ENCODE peak calls at places on chromosomes 5 and 9, in nine cellular contexts. M is fibroblast of lung; D is CD8-positive, alpha-beta T cell; R is esophagus squamous epithelium; T is dorsolateral prefrontal cortex; H is lower lobe of right lung; G is GM12878; X is left lung; J is cardiac muscle cell. E is an unnamed sample.

GRCh38 chr9:137972988-137973470 is 95.4 kb downstream of the CACNA1B start:
- DNase-seq in M (no peak), D (no peak), R (no peak), T (no peak), H (peak; percentile 30), G (no peak), X (no peak), J (no peak), E (no peak)

GRCh38 chr9:124873664-124874063 is 11.7 kb downstream of the ARPC5L start:
- DNase-seq in M (no peak), D (no peak), R (no peak), T (peak; percentile 71), H (no peak), G (no peak), X (no peak), J (no peak), E (no peak)

GRCh38 chr9:35688558-35689350 is 971 bp downstream of the TPM2 start:
- DNase-seq in M (peak; percentile 86), D (no peak), R (no peak), T (no peak), H (no peak), G (no peak), X (no peak), J (no peak), E (no peak)

GRCh38 chr5:69432412-69433206 is 17.7 kb downstream of the MARVELD2 start:
- DNase-seq in M (no peak), D (no peak), R (no peak), T (no peak), H (no peak), G (peak; percentile 64), X (no peak), J (no peak), E (no peak)

GRCh38 chr9:6268830-6269397 is 53.3 kb downstream of the IL33 start:
- DNase-seq in M (no peak), D (no peak), R (no peak), T (no peak), H (no peak), G (no peak), X (no peak), J (no peak), E (no peak)

GRCh38 chr9:16202913-16203734 is 650.3 kb downstream of the CCDC171 start:
- DNase-seq in M (peak; percentile 98), D (no peak), R (no peak), T (no peak), H (no peak), G (no peak), X (no peak), J (no peak), E (no peak)

GRCh38 chr9:93473411-93473810 is 20.0 kb upstream of the FAM120AOS start:
- DNase-seq in M (peak; percentile 17), D (no peak), R (no peak), T (no peak), H (no peak), G (no peak), X (no peak), J (no peak), E (no peak)

GRCh38 chr9:27545471-27545870 is 15.9 kb upstream of the MOB3B start:
- DNase-seq in M (no peak), D (no peak), R (no peak), T (no peak), H (no peak), G (no peak), X (no peak), J (no peak), E (no peak)

GRCh38 chr5:38417658-38418017 is 138.8 kb downstream of the LIFR start:
- DNase-seq in M (no peak), D (no peak), R (no peak), T (no peak), H (no peak), G (no peak), X (no peak), J (no peak), E (no peak)

GRCh38 chr5:142819816-142820215 is 49.6 kb downstream of the ARHGAP26 start:
- DNase-seq in M (no peak), D (no peak), R (no peak), T (no peak), H (no peak), G (no peak), X (no peak), J (no peak), E (no peak)

DNA sequence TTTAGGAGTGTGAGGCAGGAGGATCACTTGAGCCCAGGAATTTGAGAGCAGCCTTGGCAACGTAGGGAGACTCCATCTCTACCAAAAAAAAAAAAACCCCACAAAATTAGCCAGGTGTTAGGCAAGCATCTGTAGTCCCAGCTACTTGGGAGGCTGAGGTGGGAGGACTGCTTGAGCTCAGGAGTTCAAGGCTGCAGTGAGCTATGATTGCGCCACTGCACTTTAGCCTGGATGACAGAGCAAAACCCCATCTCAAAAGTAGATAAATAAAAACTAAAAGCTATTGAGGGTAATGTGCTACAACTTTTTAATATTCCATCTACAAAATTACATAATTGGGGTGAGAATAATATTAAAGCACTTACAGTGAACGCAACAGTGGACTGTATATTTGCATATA is 5.9 kb downstream of the BDP1 start:
- DNase-seq in M (no peak), D (no peak), R (no peak), T (no peak), H (no peak), G (no peak), X (no peak), J (no peak), E (no peak)
- H3K27ac ChIP-seq in M (no peak overlapping the region), D (no peak overlapping the region), R (no peak overlapping the region), T (no peak overlapping the region), H (no peak overlapping the region), G (no peak overlapping the region), X (no peak overlapping the region), J (no peak overlapping the region), E (no peak overlapping the region)

DNA sequence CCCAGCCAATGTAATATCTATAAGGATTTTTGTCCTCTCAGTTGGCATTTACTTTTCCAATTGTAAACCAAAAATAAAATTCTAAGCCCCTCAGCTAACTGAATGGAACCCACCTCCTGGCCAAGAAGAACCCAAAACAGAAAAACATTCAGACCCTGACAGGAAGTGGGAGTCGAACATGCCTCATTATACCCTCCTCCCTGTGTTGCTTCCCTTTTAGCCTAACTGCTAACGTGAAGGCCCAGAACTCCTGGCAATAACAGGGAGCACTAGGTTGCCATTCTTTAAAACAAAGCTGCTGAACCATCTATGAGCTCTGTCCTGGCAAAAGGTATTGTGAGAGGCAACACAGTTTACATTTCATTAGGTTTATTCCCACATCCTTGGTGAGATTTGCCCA is 481.4 kb downstream of the CHSY3 start:
- DNase-seq in M (no peak), D (no peak), R (no peak), T (no peak), H (no peak), G (no peak), X (no peak), J (no peak), E (no peak)
- H3K27ac ChIP-seq in M (no peak overlapping the region), D (no peak overlapping the region), R (no peak overlapping the region), T (no peak overlapping the region), H (no peak overlapping the region), G (no peak overlapping the region), X (no peak overlapping the region), J (no peak overlapping the region), E (no peak overlapping the region)

GRCh38 chr9:68907910-68908309 is 106.0 kb downstream of the PRKACG start:
- DNase-seq in M (no peak), D (no peak), R (no peak), T (no peak), H (no peak), G (no peak), X (no peak), J (no peak), E (no peak)

GRCh38 chr9:68912561-68912960 is 101.4 kb downstream of the PRKACG start:
- DNase-seq in M (no peak), D (no peak), R (no peak), T (no peak), H (no peak), G (no peak), X (no peak), J (no peak), E (no peak)

GRCh38 chr9:68914751-68915150 is 99.2 kb downstream of the PRKACG start:
- DNase-seq in M (no peak), D (no peak), R (no peak), T (no peak), H (no peak), G (no peak), X (no peak), J (no peak), E (no peak)

GRCh38 chr9:68913054-68913453 is 100.9 kb downstream of the PRKACG start:
- DNase-seq in M (no peak), D (no peak), R (no peak), T (no peak), H (no peak), G (no peak), X (no peak), J (no peak), E (no peak)
- H3K27ac ChIP-seq in M (no peak overlapping the region), D (no peak overlapping the region), R (no peak overlapping the region), T (no peak overlapping the region), H (no peak overlapping the region), G (no peak overlapping the region), X (no peak overlapping the region), J (no peak overlapping the region), E (no peak overlapping the region)

GRCh38 chr9:17739022-17739421 is 160.2 kb downstream of the SH3GL2 start:
- DNase-seq in M (no peak), D (no peak), R (no peak), T (no peak), H (no peak), G (no peak), X (no peak), J (no peak), E (no peak)
- H3K27ac ChIP-seq in M (no peak overlapping the region), D (no peak overlapping the region), R (no peak overlapping the region), T (no peak overlapping the region), H (no peak overlapping the region), G (no peak overlapping the region), X (no peak overlapping the region), J (no peak overlapping the region), E (no peak overlapping the region)

DNA sequence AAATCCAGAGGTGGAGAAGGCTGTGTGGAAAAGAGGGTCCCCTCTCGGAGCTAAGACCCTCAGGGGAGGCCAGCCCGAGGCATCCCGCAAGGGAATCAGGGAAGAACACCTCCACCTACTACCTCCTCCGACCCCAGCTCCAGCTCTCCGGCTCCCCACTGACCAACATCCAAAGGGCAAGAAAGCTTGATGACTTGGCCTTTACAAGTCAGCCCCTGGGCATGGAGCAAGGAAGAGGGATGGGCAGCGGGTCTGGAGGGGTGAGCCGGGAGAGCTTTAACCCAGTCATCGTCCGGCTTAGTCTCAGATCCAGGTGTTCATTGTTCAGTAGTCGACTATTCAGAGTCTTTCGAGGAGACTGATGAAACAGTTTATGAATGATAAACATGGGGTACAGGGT is 32.1 kb downstream of the ERAP1 start:
- DNase-seq in M (no peak), D (no peak), R (no peak), T (no peak), H (no peak), G (no peak), X (no peak), J (no peak), E (no peak)
- H3K27ac ChIP-seq in M (no peak overlapping the region), D (no peak overlapping the region), R (no peak overlapping the region), T (peak overlapping the region; percentile 75), H (no peak overlapping the region), G (no peak overlapping the region), X (no peak overlapping the region), J (no peak overlapping the region), E (no peak overlapping the region)

DNA sequence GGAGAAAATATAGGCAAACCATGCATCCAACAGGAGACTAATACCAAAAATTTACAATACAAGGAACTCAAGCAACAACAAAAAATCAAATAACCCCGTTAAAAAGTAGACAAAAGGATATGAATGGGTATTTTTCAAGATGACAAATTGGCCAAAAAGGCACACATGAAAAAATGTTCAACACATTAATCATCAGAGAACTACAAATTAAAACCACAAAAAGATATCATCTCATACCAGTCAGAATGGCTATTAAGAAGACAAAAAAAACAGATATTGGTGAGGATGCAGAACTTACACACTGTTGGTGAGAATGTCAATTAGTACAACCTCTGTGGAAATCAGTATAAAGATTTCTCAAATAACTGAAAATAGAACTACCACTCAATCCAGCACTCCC is 35.0 kb downstream of the TEX10 start:
- DNase-seq in M (peak; percentile 68), D (no peak), R (no peak), T (no peak), H (no peak), G (no peak), X (no peak), J (no peak), E (no peak)
- H3K27ac ChIP-seq in M (no peak overlapping the region), D (no peak overlapping the region), R (no peak overlapping the region), T (no peak overlapping the region), H (no peak overlapping the region), G (no peak overlapping the region), X (no peak overlapping the region), J (no peak overlapping the region), E (no peak overlapping the region)

E was measured in right cardiac atrium.